ENCODE peak calls at places on chromosomes 7 and 10, in four cellular contexts. I, A, K and T are unnamed samples.

GRCh38 chr10:94361161-94361794 is 1.5 kb downstream of the NOC3L start:
- DNase-seq in I (peak; percentile 43), A (no peak), K (no peak), T (no peak)

GRCh38 chr10:127406018-127406550 is 143.0 kb upstream of the NPS start:
- DNase-seq in I (no peak), A (no peak), K (no peak), T (no peak)

GRCh38 chr7:143846692-143847091 is 55.3 kb downstream of the TCAF1 start:
- DNase-seq in I (no peak), A (no peak), K (no peak), T (no peak)

GRCh38 chr10:33386926-33387325 is 52.5 kb upstream of the NRP1 start:
- DNase-seq in I (no peak), A (no peak), K (no peak), T (no peak)

GRCh38 chr7:116316838-116317612 is 106.7 kb downstream of the TES start:
- DNase-seq in I (peak; percentile 99), A (no peak), K (no peak), T (peak; percentile 69)

GRCh38 chr7:65239707-65240352 is 133.8 kb upstream of the ZNF92 start:
- DNase-seq in I (peak; percentile 8), A (no peak), K (no peak), T (no peak)

GRCh38 chr7:77335581-77335980 is 80.6 kb downstream of the GSAP start:
- DNase-seq in I (no peak), A (no peak), K (no peak), T (no peak)

GRCh38 chr7:122136033-122136432 is 8.0 kb downstream of the AASS start:
- DNase-seq in I (no peak), A (no peak), K (no peak), T (peak; percentile 4)

GRCh38 chr10:12966067-12966466 is 35.4 kb downstream of the CCDC3 start:
- DNase-seq in I (no peak), A (no peak), K (no peak), T (no peak)

GRCh38 chr10:108392286-108392685 is 1227.8 kb upstream of the SORCS1 start:
- DNase-seq in I (peak; percentile 61), A (no peak), K (no peak), T (peak; percentile 21)

GRCh38 chr7:129875745-129876411 is 76.9 kb downstream of the UBE2H start:
- DNase-seq in I (peak; percentile 49), A (no peak), K (no peak), T (peak; percentile 11)

GRCh38 chr10:103757531-103758293 is 97.7 kb downstream of the SH3PXD2A start:
- DNase-seq in I (peak; percentile 81), A (no peak), K (no peak), T (peak; percentile 40)

GRCh38 chr7:2242541-2243482 is 786 bp downstream of the NUDT1 start:
- DNase-seq in I (peak; percentile 50), A (no peak), K (no peak), T (peak; percentile 52)

GRCh38 chr7:1668932-1669485 is 1.1 kb upstream of the ELFN1 start:
- DNase-seq in I (no peak), A (no peak), K (no peak), T (no peak)

GRCh38 chr10:62019013-62019684 is 117.7 kb downstream of the ARID5B start:
- DNase-seq in I (peak; percentile 34), A (no peak), K (no peak), T (no peak)

GRCh38 chr7:44057849-44058758 is 7.3 kb downstream of the PGAM2 start:
- DNase-seq in I (no peak), A (no peak), K (no peak), T (no peak)

GRCh38 chr7:102029616-102030015 is 212.2 kb downstream of the CUX1 start:
- DNase-seq in I (no peak), A (no peak), K (no peak), T (no peak)

GRCh38 chr10:3791974-3792633 is 7.1 kb upstream of the KLF6 start:
- DNase-seq in I (peak; percentile 28), A (no peak), K (no peak), T (peak; percentile 14)

GRCh38 chr10:124213881-124214523 is 120.6 kb upstream of the CHST15 start:
- DNase-seq in I (no peak), A (no peak), K (no peak), T (no peak)

GRCh38 chr10:91610444-91610843 is 22.4 kb downstream of the PPP1R3C start:
- DNase-seq in I (peak; percentile 81), A (no peak), K (no peak), T (no peak)

GRCh38 chr10:112827091-112827490 is 123.0 kb upstream of the TCF7L2 start:
- DNase-seq in I (no peak), A (no peak), K (no peak), T (no peak)

GRCh38 chr7:131071786-131072504 is 255.7 kb upstream of the MKLN1 start:
- DNase-seq in I (peak; percentile 20), A (no peak), K (no peak), T (no peak)

GRCh38 chr10:128147669-128148068 is 21.4 kb upstream of the MKI67 start:
- DNase-seq in I (peak; percentile 80), A (no peak), K (no peak), T (peak; percentile 63)

GRCh38 chr7:80772347-80773101 is 134.1 kb downstream of the CD36 start:
- DNase-seq in I (no peak), A (no peak), K (no peak), T (no peak)

GRCh38 chr10:93334901-93335312 is 147.2 kb downstream of the MYOF start:
- DNase-seq in I (peak; percentile 76), A (no peak), K (no peak), T (no peak)